ENCODE peak calls at places on chromosome 12, in six cellular contexts. C is stimulated activated CD4-positive, alpha-beta T cell treated with anti-CD3 and anti-CD28 coated beads, Interleukin-2, amount 100 ng/mL, for 4 hours; R is thoracic aorta; U is cardiac muscle cell; H is cardiac fibroblast; M is choroid plexus epithelial cell. L is an unnamed sample.

GRCh38 chr12:54891717-54892478 is 37.6 kb downstream of the MUCL1 start:
- DNase-seq in C (no peak), R (no peak), U (peak; percentile 1), H (no peak), M (no peak), L (peak; percentile 21)

GRCh38 chr12:121905746-121906145 is 12.6 kb upstream of the CFAP251 start:
- DNase-seq in C (no peak), R (no peak), U (no peak), H (no peak), M (no peak), L (no peak)

GRCh38 chr12:92381856-92382255 is 236.2 kb upstream of the BTG1 start:
- DNase-seq in C (no peak), R (no peak), U (no peak), H (no peak), M (no peak), L (no peak)

GRCh38 chr12:130143136-130143535 is 19.1 kb upstream of the FZD10 start:
- DNase-seq in C (no peak), R (no peak), U (no peak), H (no peak), M (no peak), L (no peak)

GRCh38 chr12:116492703-116493324 is 66.4 kb upstream of the MAP1LC3B2 start:
- DNase-seq in C (no peak), R (no peak), U (peak; percentile 62), H (peak; percentile 52), M (peak; percentile 64), L (no peak)

GRCh38 chr12:107241421-107241820 is 148.1 kb upstream of the CRY1 start:
- DNase-seq in C (no peak), R (no peak), U (no peak), H (no peak), M (no peak), L (no peak)

GRCh38 chr12:27257104-27257848 is 13.2 kb downstream of the STK38L start:
- DNase-seq in C (no peak), R (no peak), U (no peak), H (no peak), M (no peak), L (no peak)

GRCh38 chr12:110314308-110314707 is 33.3 kb downstream of the ATP2A2 start:
- DNase-seq in C (no peak), R (no peak), U (peak; percentile 87), H (peak; percentile 74), M (peak; percentile 86), L (no peak)

GRCh38 chr12:120064054-120064940 is 52.3 kb downstream of the RAB35 start:
- DNase-seq in C (no peak), R (no peak), U (peak; percentile 13), H (no peak), M (no peak), L (no peak)

GRCh38 chr12:80565276-80565675 is 121.2 kb downstream of the PTPRQ start:
- DNase-seq in C (no peak), R (no peak), U (peak; percentile 50), H (peak; percentile 59), M (peak; percentile 84), L (peak; percentile 35)

L was measured in RPMI8226.